ENCODE peak calls at places on chromosomes 5 and 9, in four cellular contexts. C is HepG2, O is K562, F is GM12878. G is an unnamed sample.

GRCh38 chr5:35908814-35909213 is 29.6 kb downstream of the CAPSL start:
- DNase-seq in F (no peak), O (no peak), C (no peak), G (no peak)

GRCh38 chr5:174459832-174460448 is 264.4 kb upstream of the MSX2 start:
- DNase-seq in C (no peak), F (no peak), O (no peak), G (no peak)

GRCh38 chr9:132995906-132996305 is 17.4 kb downstream of the GFI1B start:
- DNase-seq in O (no peak), C (no peak), F (no peak), G (no peak)

GRCh38 chr5:154302181-154302580 is 111.6 kb downstream of the GALNT10 start:
- DNase-seq in O (no peak), F (no peak), C (no peak), G (no peak)

GRCh38 chr9:14347408-14348224 is 33.7 kb upstream of the NFIB start:
- DNase-seq in C (no peak), O (no peak), F (no peak), G (peak; percentile 60)

GRCh38 chr5:176870110-176870591 is 29.0 kb downstream of the HK3 start:
- DNase-seq in C (peak; percentile 51), F (no peak), O (peak; percentile 85), G (peak; percentile 36)

GRCh38 chr5:140321796-140322195 is 18.9 kb upstream of the PFDN1 start:
- DNase-seq in F (peak; percentile 21), C (no peak), O (no peak), G (no peak)

GRCh38 chr9:121876658-121877271 is 216.3 kb downstream of the TTLL11 start:
- DNase-seq in O (no peak), C (no peak), F (no peak), G (no peak)

DNA sequence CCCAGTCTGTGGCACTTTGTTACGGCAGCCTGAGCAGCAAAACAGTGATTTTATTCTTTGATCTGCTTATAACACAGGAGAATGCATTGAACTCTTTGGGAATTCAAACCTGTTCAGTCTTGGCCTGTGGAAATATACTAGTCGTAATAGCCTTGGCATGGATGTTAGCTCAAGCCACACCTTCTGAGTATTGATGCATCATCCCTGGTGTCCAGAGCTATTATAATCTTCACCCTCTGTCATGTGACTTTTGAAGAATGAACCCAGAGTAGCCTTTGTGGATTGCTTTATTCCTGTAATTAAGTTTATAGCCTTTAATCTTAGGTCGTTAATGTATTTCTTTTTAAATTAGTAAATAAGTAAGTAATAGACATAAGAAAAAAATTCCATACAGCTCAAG is 50.9 kb upstream of the TEX48 start:
- DNase-seq in F (no peak), C (no peak), O (no peak), G (no peak)
- TF ChIP-seq MAX in F (no peak), C (no peak), O (no peak), G (no peak)

DNA sequence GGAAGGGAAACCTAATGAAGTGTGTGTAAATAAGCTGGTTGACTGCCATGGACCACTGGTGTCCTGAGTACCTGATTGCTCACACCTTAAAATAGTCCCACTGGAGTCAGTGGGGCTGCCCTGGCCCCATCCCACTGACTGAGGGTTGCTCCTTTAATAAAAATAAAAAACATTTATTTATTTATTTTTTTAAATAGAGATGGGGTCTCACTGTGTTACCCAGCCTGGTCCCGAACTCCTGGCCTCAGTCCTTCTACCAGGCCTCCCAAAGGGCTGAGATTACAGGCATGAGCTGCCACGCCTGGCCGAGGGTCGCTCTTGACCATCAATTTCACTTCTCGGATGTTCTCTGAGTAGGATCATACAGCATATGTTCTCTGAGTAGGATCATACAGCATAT is 394.2 kb upstream of the IRX2 start:
- DNase-seq in O (no peak), C (no peak), F (no peak), G (no peak)
- H3K27me3 ChIP-seq in O (peaks cover 3% of the 10 kb centered on the region), C (peaks cover under 1% of the 10 kb centered on the region), F (no peaks in the 10 kb centered on the region), G (no peaks in the 10 kb centered on the region)

GRCh38 chr5:69130241-69130640 is 36.4 kb downstream of the SLC30A5 start:
- DNase-seq in O (no peak), F (no peak), C (no peak), G (no peak)
- TF ChIP-seq MAX in O (no peak), F (no peak), C (no peak), G (no peak)

GRCh38 chr5:16180789-16181082 is 1.1 kb upstream of the MARCHF11 start:
- DNase-seq in O (no peak), F (no peak), C (no peak), G (no peak)
- H3K27me3 ChIP-seq in O (no peaks in the 10 kb centered on the region), F (no peaks in the 10 kb centered on the region), C (no peaks in the 10 kb centered on the region), G (peaks cover 22% of the 10 kb centered on the region)

GRCh38 chr5:6056280-6056679 is 322.1 kb downstream of the MED10 start:
- DNase-seq in O (no peak), F (no peak), C (no peak), G (no peak)
- TF ChIP-seq MAX in O (no peak), F (no peak), C (no peak), G (no peak)

DNA sequence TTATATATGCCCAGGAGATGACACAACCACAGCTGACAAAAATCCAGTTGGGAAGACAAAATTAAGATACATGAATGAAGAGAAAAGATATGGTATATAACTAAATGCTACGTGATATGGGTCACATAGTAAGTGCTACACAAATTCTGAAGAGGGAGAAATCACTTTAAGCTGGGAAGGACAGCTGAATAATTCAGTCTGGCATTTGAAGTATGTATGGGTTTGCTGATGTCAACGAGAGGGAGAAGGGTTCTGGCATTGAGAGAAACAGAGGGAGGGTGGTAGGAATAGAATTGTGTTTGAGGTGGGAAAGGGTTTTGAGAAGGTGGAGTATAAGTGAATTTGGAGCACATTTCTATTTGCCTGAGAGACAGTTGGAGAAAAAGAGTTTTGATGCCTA is 6.7 kb upstream of the SLIT3 start:
- DNase-seq in C (no peak), F (no peak), O (no peak), G (no peak)
- H3K27me3 ChIP-seq in C (peaks cover 9% of the 10 kb centered on the region), F (no peaks in the 10 kb centered on the region), O (no peaks in the 10 kb centered on the region), G (peaks cover 16% of the 10 kb centered on the region)

GRCh38 chr9:35333551-35333950 is 156.4 kb upstream of the RUSC2 start:
- DNase-seq in O (no peak), F (no peak), C (no peak), G (peak; percentile 59)
- TF ChIP-seq MAX in O (no peak), F (no peak), C (no peak), G (no peak)

GRCh38 chr5:179171251-179171815 is 111.2 kb downstream of the ZNF354C start:
- DNase-seq in C (no peak), O (no peak), F (no peak), G (no peak)

GRCh38 chr5:179168636-179169035 is 108.5 kb downstream of the ZNF354C start:
- DNase-seq in F (no peak), C (no peak), O (no peak), G (no peak)

GRCh38 chr5:179170606-179171005 is 110.4 kb downstream of the ZNF354C start:
- DNase-seq in C (no peak), O (no peak), F (no peak), G (no peak)

GRCh38 chr5:179176166-179176565 is 116.0 kb downstream of the ZNF354C start:
- DNase-seq in O (no peak), C (no peak), F (no peak), G (no peak)

DNA sequence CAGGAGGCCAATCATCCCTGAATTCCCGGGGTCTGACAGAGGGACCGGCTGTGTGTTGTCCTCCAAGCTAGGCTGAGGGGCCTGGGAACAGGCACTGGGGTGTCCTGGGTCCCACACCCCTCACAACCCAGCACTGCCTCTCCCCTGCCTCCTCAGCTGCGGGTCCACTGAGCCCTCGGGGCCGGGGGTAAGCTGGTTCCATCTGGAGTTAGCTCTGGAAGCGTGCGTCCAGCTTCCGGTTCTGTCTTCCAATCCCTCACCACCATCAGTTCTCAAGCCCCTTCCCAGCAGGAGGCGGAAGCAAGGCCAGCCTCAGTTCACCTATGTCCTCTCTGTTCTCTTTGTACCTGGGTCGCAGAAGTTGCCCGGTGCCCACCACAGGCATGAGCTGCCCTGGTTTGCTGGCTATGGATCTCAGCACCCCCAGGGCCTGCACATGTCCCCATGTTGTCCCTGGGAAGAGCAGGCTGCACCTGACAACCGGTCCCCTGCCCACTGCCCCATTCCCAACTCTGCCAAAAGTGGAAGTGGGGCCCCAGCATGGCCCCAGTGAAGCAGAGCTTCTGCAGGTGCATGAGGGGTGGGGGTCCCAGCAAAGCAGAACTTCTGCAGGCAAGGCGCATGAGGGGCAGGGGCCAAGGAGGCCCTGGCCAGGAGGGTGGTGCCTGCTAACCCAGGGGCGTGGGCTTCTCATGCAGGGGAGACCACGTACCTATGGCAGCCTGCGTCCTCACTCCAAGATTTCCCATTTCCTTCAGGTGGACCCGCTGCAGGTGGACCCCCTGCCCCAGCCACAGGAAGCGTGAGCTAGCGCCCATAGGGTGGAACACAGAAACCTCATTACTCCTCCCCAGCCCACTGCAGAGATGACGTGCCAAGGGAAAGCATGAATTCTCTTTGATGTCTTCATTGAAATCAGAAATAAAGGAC is 111.9 kb downstream of the ZNF354C start:
- DNase-seq in C (no peak), O (no peak), F (no peak), G (no peak)
- H3K27me3 ChIP-seq in C (peaks cover 14% of the 10 kb centered on the region), O (peaks cover 3% of the 10 kb centered on the region), F (no peaks in the 10 kb centered on the region), G (no peaks in the 10 kb centered on the region)

GRCh38 chr9:11356101-11356500 is 743.3 kb upstream of the PTPRD start:
- DNase-seq in F (no peak), C (no peak), O (no peak), G (peak; percentile 3)
- TF ChIP-seq MAX in F (no peak), C (no peak), O (no peak), G (no peak)

GRCh38 chr9:134004881-134005280 is 12.8 kb upstream of the VAV2 start:
- DNase-seq in F (no peak), C (no peak), O (no peak), G (no peak)
- H3K27me3 ChIP-seq in F (no peaks in the 10 kb centered on the region), C (peaks cover 21% of the 10 kb centered on the region), O (peaks cover 24% of the 10 kb centered on the region), G (peaks cover 3% of the 10 kb centered on the region)

G was measured in endothelial cell of umbilical vein.